ENCODE peak calls at places on chromosomes 2 and 18, in four cellular contexts. I is H1, J is A549, S is IMR-90. K is an unnamed sample.

GRCh38 chr2:173187911-173188788 is 112.5 kb downstream of the MAP3K20 start:
- DNase-seq in I (no peak), J (no peak), S (peak), K (no peak)

GRCh38 chr2:233852056-233852455 is 2.3 kb downstream of the HJURP start:
- DNase-seq in I (no peak), J (peak), S (no peak), K (no peak)

GRCh38 chr2:18934886-18935285 is 345.5 kb upstream of the NT5C1B start:
- DNase-seq in I (no peak), J (no peak), S (peak), K (no peak)

GRCh38 chr2:173151671-173152398 is 76.2 kb downstream of the MAP3K20 start:
- DNase-seq in I (no peak), J (peak), S (peak), K (no peak)

GRCh38 chr2:46942143-46942526 is 26.5 kb upstream of the MCFD2 start:
- DNase-seq in I (no peak), J (no peak), S (no peak), K (no peak)

GRCh38 chr2:67974564-67975430 is 88.0 kb downstream of the C1D start:
- DNase-seq in I (no peak), J (no peak), S (no peak), K (peak)

GRCh38 chr2:229856416-229856815 is 65.4 kb downstream of the TRIP12 start:
- DNase-seq in I (no peak), J (no peak), S (no peak), K (no peak)

GRCh38 chr2:19122220-19122619 is 236.2 kb downstream of the OSR1 start:
- DNase-seq in I (no peak), J (no peak), S (no peak), K (no peak)

GRCh38 chr2:241810304-241811208 is 1.6 kb downstream of the NEU4 start:
- DNase-seq in I (peak), J (no peak), S (no peak), K (peak)

GRCh38 chr2:226183550-226183949 is 616.1 kb downstream of the IRS1 start:
- DNase-seq in I (no peak), J (no peak), S (peak), K (no peak)

GRCh38 chr2:198017068-198017467 is 212.7 kb downstream of the PLCL1 start:
- DNase-seq in I (no peak), J (no peak), S (no peak), K (no peak)

GRCh38 chr18:56565596-56566355 is 72.6 kb downstream of the TXNL1 start:
- DNase-seq in I (no peak), J (no peak), S (peak), K (peak)

GRCh38 chr2:157404363-157404762 is 39.5 kb downstream of the CYTIP start:
- DNase-seq in I (no peak), J (no peak), S (no peak), K (no peak)

GRCh38 chr2:234290671-234291070 is 206.2 kb downstream of the ARL4C start:
- DNase-seq in I (no peak), J (no peak), S (no peak), K (no peak)

GRCh38 chr2:14197293-14197692 is 435.2 kb upstream of the LRATD1 start:
- DNase-seq in I (no peak), J (no peak), S (no peak), K (no peak)

GRCh38 chr2:30201990-30202389 is 29.3 kb upstream of the LBH start:
- DNase-seq in I (no peak), J (no peak), S (peak), K (peak)

GRCh38 chr2:151638188-151638933 is 95.9 kb downstream of the NEB start:
- DNase-seq in I (no peak), J (peak), S (no peak), K (no peak)

GRCh38 chr18:78704960-78705600 is 274.5 kb upstream of the SALL3 start:
- DNase-seq in I (no peak), J (no peak), S (no peak), K (no peak)

GRCh38 chr2:96683972-96684820 is 41.6 kb downstream of the FER1L5 start:
- DNase-seq in I (no peak), J (no peak), S (no peak), K (no peak)

GRCh38 chr2:169438476-169438875 is 40.8 kb upstream of the BBS5 start:
- DNase-seq in I (no peak), J (no peak), S (no peak), K (no peak)

GRCh38 chr18:53906681-53907080 is 317.8 kb downstream of the MBD2 start:
- DNase-seq in I (no peak), J (no peak), S (no peak), K (no peak)

GRCh38 chr2:127581050-127581345 is 45.5 kb downstream of the MYO7B start:
- DNase-seq in I (peak), J (no peak), S (no peak), K (no peak)

GRCh38 chr2:40367032-40367431 is 84.9 kb downstream of the SLC8A1 start:
- DNase-seq in I (no peak), J (no peak), S (no peak), K (no peak)

GRCh38 chr18:7870855-7871254 is 303.7 kb downstream of the PTPRM start:
- DNase-seq in I (no peak), J (peak), S (peak), K (no peak)

GRCh38 chr2:101026253-101026701 is 24.2 kb downstream of the RPL31 start:
- DNase-seq in I (no peak), J (no peak), S (no peak), K (no peak)

GRCh38 chr2:167293172-167293781 is 405.0 kb downstream of the XIRP2 start:
- DNase-seq in I (peak), J (peak), S (peak), K (no peak)

GRCh38 chr2:224163573-224164307 is 124.7 kb upstream of the SERPINE2 start:
- DNase-seq in I (peak), J (peak), S (peak), K (no peak)

GRCh38 chr2:137228566-137228965 is 463.2 kb downstream of the THSD7B start:
- DNase-seq in I (no peak), J (peak), S (no peak), K (no peak)

GRCh38 chr2:127045792-127046501 is 61.0 kb downstream of the BIN1 start:
- DNase-seq in I (peak), J (no peak), S (no peak), K (peak)

GRCh38 chr18:2953935-2954641 is 58.9 kb downstream of the LPIN2 start:
- DNase-seq in I (no peak), J (no peak), S (no peak), K (no peak)

GRCh38 chr18:32349728-32350395 is 120.8 kb downstream of the GAREM1 start:
- DNase-seq in I (no peak), J (peak), S (peak), K (peak)

GRCh38 chr2:220005362-220005761 is 377.9 kb downstream of the SLC4A3 start:
- DNase-seq in I (no peak), J (no peak), S (no peak), K (no peak)

GRCh38 chr2:233449071-233449901 is 95.0 kb downstream of the DGKD start:
- DNase-seq in I (peak), J (peak), S (peak), K (no peak)

GRCh38 chr2:17191223-17191622 is 327.0 kb downstream of the RAD51AP2 start:
- DNase-seq in I (no peak), J (no peak), S (no peak), K (no peak)

GRCh38 chr18:36505701-36506100 is 208.2 kb downstream of the FHOD3 start:
- DNase-seq in I (no peak), J (no peak), S (no peak), K (no peak)

GRCh38 chr2:108925286-108925685 is 63.7 kb downstream of the EDAR start:
- DNase-seq in I (no peak), J (no peak), S (no peak), K (no peak)

GRCh38 chr18:39841133-39842041 is 2113.6 kb upstream of the PIK3C3 start:
- DNase-seq in I (peak), J (peak), S (peak), K (no peak)

GRCh38 chr18:55763805-55764204 is 175.8 kb upstream of the TCF4 start:
- DNase-seq in I (no peak), J (no peak), S (peak), K (no peak)

GRCh38 chr2:73059106-73059505 is 12.4 kb downstream of the SFXN5 start:
- DNase-seq in I (no peak), J (no peak), S (no peak), K (no peak)

GRCh38 chr18:62524443-62525200 is 1.8 kb downstream of the ZCCHC2 start:
- DNase-seq in I (peak), J (peak), S (peak), K (peak)
- TF ChIP-seq POLR2A in I (no peak), J (peak), S (no peak), K (peak)

GRCh38 chr2:23801396-23801795 is 125.5 kb downstream of the ATAD2B start:
- DNase-seq in I (no peak), J (no peak), S (peak), K (no peak)
- H3K27ac ChIP-seq in I (no peak), J (no peak), S (no peak), K (no peak)

DNA sequence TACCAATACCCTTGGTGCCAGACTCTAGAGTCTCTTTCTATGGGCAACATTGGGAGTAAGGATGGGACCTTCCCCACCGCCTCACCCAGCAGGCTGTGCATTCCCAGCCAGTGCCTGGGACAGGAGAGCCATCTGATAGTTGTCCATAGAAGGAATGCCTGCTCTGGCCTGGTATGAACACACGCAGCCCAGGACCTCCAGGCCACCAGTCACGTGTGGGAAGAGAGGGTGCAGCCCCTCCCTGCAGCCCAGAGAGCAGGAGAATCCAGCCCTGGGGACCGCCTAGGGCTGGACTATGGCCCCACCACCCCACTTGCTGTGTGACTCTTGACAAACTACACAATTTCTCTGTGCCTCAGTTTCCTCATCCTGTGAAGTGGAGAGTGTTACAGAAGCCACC is 52.5 kb upstream of the ID2 start:
- DNase-seq in I (no peak), J (no peak), S (no peak), K (no peak)
- H3K4me3 ChIP-seq in I (no peak), J (no peak), S (no peak), K (no peak)

DNA sequence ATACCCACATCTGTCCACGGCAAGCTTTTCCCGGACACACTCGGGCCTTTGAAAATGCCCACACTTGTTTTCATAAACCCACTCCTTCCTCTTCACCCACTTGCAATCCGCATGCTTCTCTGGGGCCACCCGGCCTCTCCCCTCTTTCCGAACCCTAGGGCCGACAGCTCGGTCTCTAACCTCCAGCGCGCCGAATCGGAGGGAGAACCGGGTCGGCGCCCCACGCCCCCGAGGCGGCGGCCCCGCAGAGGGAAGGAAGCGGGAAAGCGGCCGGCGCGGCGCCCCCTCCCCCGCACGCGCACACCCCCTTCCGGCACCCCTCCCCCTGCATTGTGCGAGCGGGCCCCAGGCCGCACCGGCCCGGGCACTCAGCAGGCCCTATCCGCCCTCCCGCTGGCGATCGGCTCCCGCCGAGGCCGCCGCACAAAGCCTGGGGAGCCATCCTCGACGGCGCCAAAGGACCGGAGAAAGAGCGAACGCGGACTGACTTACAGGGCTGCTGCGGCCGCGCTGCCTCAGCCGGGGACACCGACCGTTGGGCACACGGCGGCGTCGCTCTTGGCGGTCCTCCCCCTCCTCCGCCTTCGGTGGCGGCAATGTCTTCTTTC is 435 bp downstream of the PUM2 start:
- DNase-seq in I (peak), J (no peak), S (no peak), K (no peak)
- TF ChIP-seq POLR2A in I (peak), J (peak), S (peak), K (no peak)

GRCh38 chr2:61675204-61675603 is 137.0 kb upstream of the XPO1 start:
- DNase-seq in I (no peak), J (no peak), S (no peak), K (no peak)

GRCh38 chr2:61671561-61672315 is 133.6 kb upstream of the XPO1 start:
- DNase-seq in I (no peak), J (no peak), S (no peak), K (no peak)

DNA sequence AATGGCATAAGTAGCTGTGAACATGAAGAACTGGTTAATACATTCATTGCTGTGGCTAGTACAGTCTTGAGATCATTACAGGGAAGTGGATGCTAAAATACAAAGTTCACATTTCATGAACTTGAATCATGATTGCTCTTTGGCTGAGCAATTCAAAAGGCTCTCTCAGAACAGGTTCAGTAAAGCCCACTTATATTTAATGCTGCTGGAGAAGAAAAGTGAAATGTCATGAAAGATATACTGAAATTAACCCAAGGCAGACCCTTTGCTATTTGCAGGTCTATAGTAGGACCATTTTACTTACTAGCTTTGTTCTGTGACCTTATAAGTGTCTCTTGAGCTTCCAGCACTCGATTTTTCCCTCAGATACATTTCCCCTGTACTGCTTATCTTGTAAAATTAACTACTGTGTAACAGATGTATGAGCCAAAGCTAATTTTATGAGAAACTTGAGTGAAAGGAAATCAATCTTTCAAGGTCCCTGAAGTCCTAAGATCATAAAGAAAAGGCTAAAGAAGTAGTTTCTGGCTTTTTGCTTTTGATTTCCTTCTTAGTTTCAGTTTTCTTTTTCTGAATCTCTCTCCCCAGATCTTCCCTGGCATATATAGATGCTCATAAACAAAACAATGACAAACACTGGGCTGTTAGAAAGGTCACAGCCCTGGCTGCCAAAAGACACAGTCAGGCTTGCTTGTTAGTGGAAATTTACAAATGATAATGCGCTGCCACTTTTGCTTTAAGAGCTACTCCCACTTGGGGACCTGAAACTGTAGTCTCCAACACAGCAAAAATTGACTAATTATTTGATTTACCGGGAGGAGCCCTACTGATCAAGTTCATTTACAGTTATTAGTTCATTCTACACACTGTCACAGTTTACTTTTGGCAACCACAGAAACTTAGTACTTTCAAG is 132.7 kb upstream of the XPO1 start:
- DNase-seq in I (no peak), J (peak), S (peak), K (peak)
- H3K27ac ChIP-seq in I (no peak), J (peak), S (peak), K (peak)

GRCh38 chr2:37230581-37230980 is 815 bp downstream of the CEBPZ start:
- DNase-seq in I (no peak), J (peak), S (no peak), K (no peak)

GRCh38 chr2:37224063-37224462 is 7.3 kb downstream of the CEBPZ start:
- DNase-seq in I (no peak), J (no peak), S (no peak), K (no peak)

GRCh38 chr2:37223131-37223530 is 8.3 kb downstream of the CEBPZ start:
- DNase-seq in I (no peak), J (no peak), S (no peak), K (no peak)

GRCh38 chr2:37228788-37229187 is 2.6 kb downstream of the CEBPZ start:
- DNase-seq in I (no peak), J (no peak), S (no peak), K (no peak)

DNA sequence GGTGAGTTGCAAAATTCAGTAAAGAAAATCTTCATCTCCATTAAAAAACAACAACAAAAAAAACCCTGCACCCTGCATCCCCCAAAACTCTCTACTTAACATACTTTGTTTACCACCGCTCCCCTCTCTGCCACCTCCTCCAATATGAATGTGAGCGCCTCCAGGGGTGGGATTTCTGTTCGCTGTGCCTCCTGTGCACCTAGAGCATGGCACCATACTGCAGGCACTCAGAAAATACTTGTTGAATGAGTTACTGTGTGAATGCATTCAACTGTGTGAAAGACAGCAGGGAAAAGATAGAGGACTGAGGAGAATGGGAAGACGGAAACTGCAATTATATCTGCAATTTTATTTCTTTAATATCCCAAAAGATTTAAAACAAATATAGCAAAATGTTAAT is 4.5 kb downstream of the CEBPZ start:
- DNase-seq in I (no peak), J (no peak), S (no peak), K (no peak)
- H3K4me3 ChIP-seq in I (peak), J (no peak), S (no peak), K (no peak)

GRCh38 chr2:207825033-207825957 is 55.6 kb upstream of the FZD5 start:
- DNase-seq in I (no peak), J (no peak), S (no peak), K (peak)

GRCh38 chr2:207830778-207831549 is 61.3 kb upstream of the FZD5 start:
- DNase-seq in I (no peak), J (no peak), S (no peak), K (no peak)

GRCh38 chr2:207825958-207826330 is 56.2 kb upstream of the FZD5 start:
- DNase-seq in I (no peak), J (no peak), S (no peak), K (peak)

GRCh38 chr2:207831569-207832248 is 62.0 kb upstream of the FZD5 start:
- DNase-seq in I (no peak), J (no peak), S (no peak), K (no peak)

GRCh38 chr2:207828361-207829057 is 58.8 kb upstream of the FZD5 start:
- DNase-seq in I (no peak), J (no peak), S (peak), K (no peak)
- TF ChIP-seq POLR2A in I (no peak), J (no peak), S (no peak), K (no peak)

GRCh38 chr18:79962311-79962710 is 2.1 kb upstream of the HSBP1L1 start:
- DNase-seq in I (no peak), J (no peak), S (peak), K (no peak)
- H3K27ac ChIP-seq in I (no peak), J (no peak), S (no peak), K (no peak)